ENCODE peak calls at places on chromosomes 11 and 22, in four cellular contexts. I is K562, B is HCT116, T is HepG2. V is an unnamed sample.

GRCh38 chr11:130882138-130882551 is 34.1 kb downstream of the SNX19 start:
- DNase-seq in T (no peak), B (no peak), I (no peak), V (no peak)

GRCh38 chr11:71188073-71188472 is 64.3 kb downstream of the SHANK2 start:
- DNase-seq in B (no peak), T (no peak), I (no peak), V (no peak)

GRCh38 chr11:86212212-86212611 is 32.3 kb upstream of the EED start:
- DNase-seq in B (no peak), T (no peak), I (no peak), V (no peak)

GRCh38 chr11:75668508-75669297 is at the start of gene MAP6:
- DNase-seq in I (peak; percentile 30), T (no peak), B (no peak), V (no peak)

GRCh38 chr22:28229566-28230483 is 310.8 kb upstream of the PITPNB start:
- DNase-seq in B (no peak), T (no peak), I (no peak), V (no peak)

GRCh38 chr11:103210543-103210942 is 101.3 kb downstream of the DYNC2H1 start:
- DNase-seq in B (no peak), I (no peak), T (no peak), V (no peak)

GRCh38 chr11:106461148-106461547 is 383.7 kb downstream of the AASDHPPT start:
- DNase-seq in B (no peak), I (no peak), T (no peak), V (no peak)

GRCh38 chr22:19638282-19639015 is 75.9 kb upstream of the SEPTIN5 start:
- DNase-seq in I (peak; percentile 27), B (no peak), T (no peak), V (no peak)

GRCh38 chr11:17719028-17719939 is at the start of gene MYOD1:
- DNase-seq in T (no peak), I (no peak), B (no peak), V (no peak)
- H2AFZ ChIP-seq in T (no peak within 1 kb of the TSS), I (no peak within 1 kb of the TSS), B (no peak within 1 kb of the TSS), V (no peak within 1 kb of the TSS)

DNA sequence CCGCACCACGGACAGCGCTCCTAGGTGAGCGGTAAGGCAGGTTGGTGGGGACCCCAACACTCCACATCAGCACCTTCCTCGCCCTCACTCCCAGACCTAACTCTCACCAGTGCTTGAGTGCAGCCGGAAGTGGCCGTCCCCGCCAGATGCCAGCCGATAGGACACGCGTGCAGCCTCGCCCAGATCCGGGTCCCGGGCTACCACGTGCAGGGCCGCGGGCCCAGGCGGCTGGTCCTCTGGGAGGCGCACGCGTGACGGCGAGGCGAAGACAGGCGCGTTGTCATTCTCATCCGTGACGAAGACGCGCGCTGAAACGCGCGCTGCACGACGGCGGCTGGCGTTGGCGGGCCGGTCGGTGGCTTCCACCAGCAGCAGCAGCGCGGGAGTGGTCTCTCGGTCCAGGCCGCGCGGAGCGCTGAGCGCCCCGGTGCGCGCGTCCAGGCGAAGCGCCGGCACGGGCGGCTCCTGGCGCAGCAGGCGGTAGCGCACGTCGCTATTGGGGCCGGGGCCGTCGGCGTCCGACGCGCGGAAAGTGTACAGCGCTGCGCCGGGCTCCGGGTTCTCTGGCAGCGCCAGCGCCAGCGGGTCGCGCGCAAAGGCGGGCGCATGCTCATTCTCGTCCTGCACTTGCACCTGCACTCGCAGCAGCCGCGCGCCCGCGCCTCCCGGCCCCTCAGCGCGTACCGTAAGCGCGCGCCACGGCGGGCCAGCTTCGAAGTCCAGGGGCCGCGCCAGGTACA is 10.8 kb upstream of the TPP1 start:
- DNase-seq in T (no peak), I (no peak), B (no peak), V (no peak)
- TF ChIP-seq REST in T (no peak), I (no peak), B (no peak), V (no peak)

GRCh38 chr11:105168457-105168856 is 28.9 kb upstream of the CARD18 start:
- DNase-seq in B (no peak), I (no peak), T (no peak), V (no peak)
- TF ChIP-seq ZNF274 in B (no peak), I (no peak), T (no peak), V (no peak)

DNA sequence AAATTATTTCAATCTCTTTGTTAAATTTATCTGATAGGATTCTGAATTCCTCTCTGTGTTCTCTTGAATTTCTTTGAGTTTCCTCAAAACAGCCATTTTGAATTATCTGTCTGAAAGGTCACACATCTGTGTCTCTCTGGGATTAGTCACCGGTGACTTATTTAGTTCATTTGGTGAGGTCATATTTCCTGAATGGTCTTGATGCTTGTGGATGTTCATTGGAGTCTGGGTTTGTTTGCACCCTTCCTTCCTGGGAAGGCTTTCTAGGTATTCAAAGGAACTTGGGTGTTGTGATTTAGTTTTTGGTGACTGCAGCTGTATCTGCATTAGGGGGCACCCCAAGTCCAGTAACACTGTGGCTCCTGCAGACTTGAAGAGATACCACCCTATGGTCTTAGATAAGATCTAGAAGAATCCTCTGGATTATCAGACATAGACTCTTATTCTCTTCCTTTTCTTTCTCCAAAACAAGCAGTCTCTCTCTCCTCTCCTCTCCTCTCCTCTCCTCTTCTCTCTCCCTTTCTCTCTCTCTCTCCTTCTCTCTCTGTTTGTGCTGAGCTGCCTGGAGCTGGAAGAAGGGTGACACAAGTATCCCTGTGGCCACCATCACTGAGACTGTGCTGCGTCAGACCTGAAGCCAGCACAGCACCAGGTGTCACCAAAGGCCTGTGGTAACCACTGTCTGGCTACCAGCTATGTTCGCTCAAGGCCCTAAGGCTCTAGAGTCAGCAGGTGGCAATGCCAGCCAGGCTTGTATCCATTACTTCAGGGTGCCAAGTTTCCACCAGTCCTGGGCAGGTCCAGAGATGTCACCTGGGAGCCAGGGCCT is 3.3 kb upstream of the HEPN1 start:
- DNase-seq in B (no peak), T (no peak), I (no peak), V (no peak)
- H2AFZ ChIP-seq in B (no peak overlapping the region), T (no peak overlapping the region), I (no peak overlapping the region), V (no peak overlapping the region)

DNA sequence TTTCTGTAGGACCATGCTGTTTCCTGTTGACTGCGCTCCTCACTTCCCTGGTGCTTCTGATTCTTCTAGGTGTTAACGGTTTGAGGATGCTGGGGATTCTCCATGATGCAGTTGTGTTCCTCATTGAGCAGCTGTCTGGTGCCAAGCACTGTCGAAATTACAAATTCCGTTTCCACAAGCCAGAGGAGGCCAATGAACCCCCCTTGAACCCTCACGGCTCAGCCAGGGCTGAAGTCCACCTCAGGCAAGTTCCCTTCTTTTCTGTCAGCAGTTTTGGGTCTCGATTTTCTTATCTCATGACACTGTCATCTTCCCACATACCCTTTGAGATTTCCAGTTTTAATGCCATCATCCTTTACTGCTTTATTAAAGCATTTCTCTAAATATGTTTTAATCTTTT is 7.7 kb upstream of the TTC36 start:
- DNase-seq in I (no peak), T (no peak), B (no peak), V (no peak)
- TF ChIP-seq REST in I (no peak), T (no peak), B (no peak), V (no peak)

GRCh38 chr11:17548444-17548843 is 1.4 kb downstream of the OTOG start:
- DNase-seq in T (no peak), B (no peak), I (peak; percentile 32), V (no peak)
- TF ChIP-seq ZNF274 in T (no peak), B (no peak), I (no peak), V (no peak)

DNA sequence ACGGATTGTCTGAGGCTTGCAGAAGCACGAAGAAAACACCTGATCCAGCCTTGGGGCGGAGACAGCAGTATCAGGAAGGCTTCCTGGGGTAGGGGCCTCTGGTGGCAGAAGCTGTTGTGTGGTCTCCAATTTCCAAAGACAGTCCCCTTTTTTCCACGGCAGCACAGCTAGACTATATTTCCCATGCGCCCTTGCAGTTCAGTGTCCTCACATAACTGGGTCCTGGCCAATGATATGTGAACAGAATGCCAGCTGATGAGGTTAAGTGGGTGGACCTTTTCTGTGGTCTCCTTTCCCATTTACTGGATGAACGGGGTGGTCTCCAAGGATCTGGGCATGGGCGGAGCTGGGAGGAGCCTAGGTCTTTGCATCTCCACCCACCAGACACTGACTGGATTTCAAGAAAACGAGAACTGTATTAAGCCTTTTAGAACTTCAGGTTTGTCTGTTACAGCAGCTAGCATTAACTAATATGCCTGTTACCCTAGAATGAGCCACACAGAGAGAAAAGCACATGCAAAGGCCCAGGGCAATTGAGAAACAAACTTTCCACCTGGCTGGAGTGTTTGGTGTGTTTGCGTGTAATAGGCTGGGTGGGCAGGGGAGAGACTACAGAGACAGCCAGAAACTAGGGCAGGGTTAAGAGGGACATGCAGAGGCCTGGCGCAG is 6.2 kb downstream of the GAL3ST1 start:
- DNase-seq in T (no peak), B (no peak), I (no peak), V (no peak)
- H2AFZ ChIP-seq in T (no peak overlapping the region), B (no peak overlapping the region), I (no peak overlapping the region), V (no peak overlapping the region)

GRCh38 chr11:7986768-7987559 is at the start of gene EIF3F:
- DNase-seq in I (peak; percentile 94), B (peak; percentile 100), T (peak; percentile 99), V (peak; percentile 100)
- TF ChIP-seq REST in I (no peak), B (no peak), T (no peak), V (no peak)

DNA sequence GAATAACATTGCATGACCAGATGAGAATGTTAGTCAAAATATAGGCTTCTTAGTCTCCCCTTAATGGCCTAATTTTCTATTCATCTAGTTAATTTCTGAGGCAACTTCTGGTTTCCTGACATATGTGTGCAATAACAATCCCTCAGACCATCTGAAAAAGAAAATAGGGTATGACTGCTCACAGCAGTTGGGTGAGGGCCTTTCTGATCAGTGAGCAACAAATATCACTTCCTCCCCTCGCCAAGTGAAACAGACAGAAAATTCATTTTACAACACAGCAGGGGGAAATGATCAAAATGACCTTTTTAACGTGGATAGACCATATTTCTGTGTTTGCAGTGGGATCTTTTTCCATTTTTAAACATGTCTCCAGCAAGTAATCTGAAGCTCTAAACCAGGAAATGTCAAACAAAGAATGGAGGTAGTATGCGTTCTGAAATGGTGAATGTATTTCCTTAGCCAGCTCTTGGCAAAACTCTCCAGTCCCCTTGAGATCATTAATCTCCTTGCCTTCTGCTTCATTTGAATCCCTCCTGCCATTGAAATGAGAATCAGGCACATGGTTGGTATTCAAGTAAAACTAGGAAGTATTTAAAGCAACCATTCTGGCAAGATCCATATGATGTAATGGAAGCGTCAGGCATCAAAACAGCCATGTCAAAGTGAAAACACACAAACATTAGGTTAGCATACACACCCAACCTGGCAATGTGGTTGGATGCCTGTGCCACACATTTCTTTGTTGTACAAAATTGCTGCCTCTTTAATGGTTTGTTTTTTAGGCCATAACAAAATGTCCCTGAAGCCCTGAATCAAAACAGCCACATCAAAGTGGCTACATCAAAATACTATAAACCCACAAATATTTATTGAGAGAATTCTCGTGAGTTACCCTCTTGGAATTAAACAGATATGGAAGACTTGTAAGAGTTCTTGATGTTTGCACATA is 100.1 kb downstream of the SLC1A2 start:
- DNase-seq in T (no peak), B (no peak), I (no peak), V (no peak)
- TF ChIP-seq ZNF274 in T (no peak), B (no peak), I (no peak), V (no peak)